ENCODE peak calls at places on chromosomes 16 and 17, in seven cellular contexts. E, H, Y, C, G, Q and W are unnamed samples.

GRCh38 chr16:12503201-12503600 is 300.5 kb downstream of the CPPED1 start:
- DNase-seq in G (no peak), E (no peak), C (peak; percentile 24), Y (no peak), H (no peak), Q (no peak), W (no peak)

GRCh38 chr17:19418312-19418992 is 7.4 kb downstream of the RNF112 start:
- DNase-seq in H (peak; percentile 14), E (no peak), Q (peak; percentile 7), C (no peak), G (no peak), Y (peak; percentile 45), W (no peak)

GRCh38 chr16:50251375-50252081 is 14.8 kb upstream of the ADCY7 start:
- DNase-seq in C (no peak), H (no peak), G (no peak), E (no peak), Q (no peak), Y (peak; percentile 92), W (no peak)

GRCh38 chr16:25256821-25257503 is 683 bp downstream of the ZKSCAN2 start:
- DNase-seq in E (no peak), Y (peak; percentile 8), G (peak; percentile 39), H (no peak), C (no peak), Q (peak; percentile 39), W (peak; percentile 28)

GRCh38 chr16:83338941-83339340 is 468.8 kb upstream of the HSBP1 start:
- DNase-seq in H (no peak), E (no peak), C (no peak), G (no peak), Y (peak; percentile 53), Q (no peak), W (no peak)

GRCh38 chr17:5097101-5097834 is 14.4 kb downstream of the ZNF232 start:
- DNase-seq in C (peak; percentile 82), Q (no peak), H (peak; percentile 25), Y (no peak), E (peak; percentile 44), G (peak; percentile 33), W (no peak)

GRCh38 chr17:77222356-77222755 is 81.6 kb downstream of the SEC14L1 start:
- DNase-seq in H (no peak), Y (no peak), C (no peak), Q (no peak), E (no peak), G (no peak), W (no peak)

GRCh38 chr17:57984936-57985674 is 2.9 kb downstream of the VEZF1 start:
- DNase-seq in H (no peak), E (no peak), Q (no peak), C (no peak), G (no peak), Y (no peak), W (no peak)

GRCh38 chr17:27477050-27477647 is 20.9 kb downstream of the KSR1 start:
- DNase-seq in H (no peak), Q (no peak), C (no peak), E (no peak), Y (no peak), G (no peak), W (no peak)

GRCh38 chr16:8863594-8864424 is 5.0 kb downstream of the CARHSP1 start:
- DNase-seq in C (no peak), E (no peak), G (peak; percentile 94), Q (peak; percentile 84), Y (no peak), H (no peak), W (no peak)

GRCh38 chr17:77444653-77445029 is 303.9 kb downstream of the SEC14L1 start:
- DNase-seq in E (peak; percentile 66), C (no peak), Y (no peak), Q (no peak), H (peak; percentile 67), G (no peak), W (peak; percentile 73)

GRCh38 chr17:32116937-32117336 is 25.4 kb upstream of the RHOT1 start:
- DNase-seq in Y (no peak), G (no peak), H (no peak), Q (no peak), E (no peak), C (no peak), W (no peak)

GRCh38 chr17:39107973-39108372 is 43.5 kb downstream of the PLXDC1 start:
- DNase-seq in Y (no peak), E (no peak), Q (no peak), H (no peak), G (no peak), C (no peak), W (no peak)

GRCh38 chr17:27245230-27245696 is 48.7 kb upstream of the WSB1 start:
- DNase-seq in G (peak; percentile 82), C (peak; percentile 93), E (peak; percentile 87), H (peak; percentile 82), Y (peak; percentile 79), Q (peak; percentile 81), W (peak; percentile 81)

GRCh38 chr16:69329369-69330285 is 761 bp downstream of the PDF start:
- DNase-seq in H (peak; percentile 64), Y (no peak), C (peak; percentile 68), G (no peak), Q (peak; percentile 68), E (peak; percentile 17), W (peak; percentile 74)

GRCh38 chr16:67857547-67858233 is 10.2 kb upstream of the CENPT start:
- DNase-seq in E (peak; percentile 76), Q (peak; percentile 91), Y (peak; percentile 96), H (no peak), C (peak; percentile 91), G (peak; percentile 85), W (no peak)

GRCh38 chr17:52157603-52158449 is 688 bp downstream of the CA10 start:
- DNase-seq in Y (no peak), C (no peak), G (no peak), H (no peak), Q (no peak), E (no peak), W (no peak)

GRCh38 chr16:78684040-78684611 is 584.7 kb downstream of the WWOX start:
- DNase-seq in E (peak; percentile 69), G (peak; percentile 87), C (peak; percentile 81), Y (peak; percentile 82), H (no peak), Q (no peak), W (no peak)

GRCh38 chr17:6365187-6365943 is 69.6 kb downstream of the AIPL1 start:
- DNase-seq in Y (no peak), H (no peak), G (no peak), C (no peak), E (no peak), Q (peak; percentile 27), W (no peak)

GRCh38 chr17:73851921-73852320 is 207.7 kb upstream of the SDK2 start:
- DNase-seq in G (no peak), H (no peak), Y (no peak), Q (no peak), C (no peak), E (no peak), W (no peak)

DNA sequence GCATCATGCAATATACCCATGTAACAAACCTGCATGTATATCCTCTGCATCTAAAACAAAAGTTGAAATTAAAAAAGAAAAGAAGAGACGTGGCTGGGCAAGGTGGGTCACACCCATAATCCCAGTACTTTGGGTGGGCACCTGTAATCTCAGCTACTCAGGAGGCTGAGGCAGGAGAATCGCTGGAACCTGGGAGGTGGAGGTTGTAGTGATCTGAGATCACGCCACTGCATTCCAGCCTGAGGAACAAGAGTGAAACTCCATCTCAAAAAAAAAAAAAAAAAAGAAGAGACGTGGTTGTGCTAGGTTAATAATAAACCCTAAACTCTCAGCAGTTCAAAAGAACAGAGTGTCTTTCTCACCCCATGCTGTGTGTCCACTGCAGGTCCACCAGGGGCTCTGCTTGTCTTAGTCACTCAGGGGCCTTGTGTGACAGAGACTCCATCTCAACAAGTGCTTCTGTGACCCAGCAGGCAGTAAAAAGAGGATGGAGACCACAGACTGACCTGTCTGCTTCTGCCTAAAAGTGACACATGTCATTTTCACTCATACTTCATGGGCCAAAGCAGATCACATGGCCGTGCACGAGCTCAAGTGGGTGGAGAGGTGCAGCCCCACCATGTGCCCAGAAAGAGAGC is 22.3 kb upstream of the N4BP1 start:
- DNase-seq in Y (no peak), G (no peak), H (peak; percentile 38), Q (no peak), E (no peak), C (peak; percentile 27), W (no peak)
- TF ChIP-seq CTCF in Y (no peak), G (no peak), H (no peak), Q (no peak), E (no peak), C (no peak), W (no peak)

GRCh38 chr16:593807-594206 is 3.9 kb downstream of the RAB40C start:
- DNase-seq in Q (no peak), E (no peak), G (no peak), C (no peak), H (no peak), Y (no peak), W (no peak)

GRCh38 chr16:590875-591200 is 972 bp downstream of the RAB40C start:
- DNase-seq in E (no peak), C (peak; percentile 65), Q (no peak), Y (no peak), H (no peak), G (peak; percentile 24), W (no peak)

GRCh38 chr16:591892-592517 is 2.1 kb downstream of the RAB40C start:
- DNase-seq in H (no peak), C (no peak), E (no peak), Q (no peak), Y (no peak), G (peak; percentile 25), W (no peak)

GRCh38 chr16:593406-593805 is 3.5 kb downstream of the RAB40C start:
- DNase-seq in H (no peak), C (no peak), E (no peak), Y (no peak), G (no peak), Q (peak; percentile 74), W (no peak)

GRCh38 chr16:592518-593306 is 2.8 kb downstream of the RAB40C start:
- DNase-seq in E (no peak), Y (no peak), C (peak; percentile 77), H (no peak), Q (peak; percentile 51), G (peak; percentile 75), W (no peak)
- TF ChIP-seq CTCF in E (no peak), Y (no peak), C (no peak), H (no peak), Q (no peak), G (no peak), W (no peak)

GRCh38 chr17:82836823-82837357 is 2.9 kb downstream of the ZNF750 start:
- DNase-seq in E (no peak), G (no peak), H (no peak), C (peak; percentile 48), Q (no peak), Y (no peak), W (no peak)
- TF ChIP-seq CTCF in E (no peak), G (no peak), H (no peak), C (no peak), Q (no peak), Y (peak; percentile 42), W (no peak)

DNA sequence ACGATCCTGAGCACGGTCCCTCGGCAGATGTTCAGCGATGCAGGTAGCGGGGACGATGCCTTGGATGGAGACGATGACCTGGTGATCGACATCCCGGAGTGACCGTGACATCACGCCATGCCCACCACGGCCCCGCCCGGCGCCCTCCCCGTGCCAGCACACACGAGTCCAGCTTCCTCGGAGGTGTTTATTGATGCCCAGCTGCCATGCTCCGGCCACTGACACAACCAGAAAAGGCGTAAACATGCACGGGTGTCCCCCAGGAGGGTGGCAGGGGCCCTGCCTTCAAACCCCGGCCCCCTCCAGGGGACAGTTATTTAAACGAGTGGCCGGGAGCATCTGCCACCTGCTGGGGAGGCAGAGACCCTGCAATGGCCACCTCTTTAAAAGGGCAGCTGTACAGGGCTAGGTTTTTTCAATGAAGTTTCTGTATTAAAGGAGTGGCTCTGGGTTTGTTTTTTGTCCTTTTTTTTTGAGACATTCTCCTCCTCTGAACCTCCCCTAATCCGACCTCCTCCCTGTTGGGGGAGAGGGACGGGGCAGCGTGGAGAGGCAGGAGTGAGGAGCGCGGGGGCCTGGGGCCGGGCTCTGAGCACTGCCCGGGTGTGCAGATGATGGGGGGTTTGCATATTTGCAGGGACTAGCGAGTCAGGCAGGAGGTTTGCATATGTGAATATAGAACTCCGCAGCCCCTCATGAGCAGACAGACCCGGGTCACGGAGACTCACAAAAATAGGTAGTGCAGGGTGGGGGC is 5.3 kb downstream of the DOC2A start:
- DNase-seq in C (no peak), Y (no peak), Q (peak; percentile 69), H (peak; percentile 79), E (peak; percentile 39), G (peak; percentile 51), W (peak; percentile 87)
- TF ChIP-seq CTCF in C (peak; percentile 77), Y (peak; percentile 93), Q (peak; percentile 87), H (peak; percentile 72), E (peak; percentile 66), G (peak; percentile 87), W (peak; percentile 67)